ENCODE peak calls at places on chromosomes 1 and 21, in five cellular contexts. Q is mesenchymal stem cell, H is neuronal stem cell, U is H9, W is H1. J is an unnamed sample. For H3K4me1, the result is how much of the 10 kb centered on the place peaks cover.

GRCh38 chr1:51093566-51093965 is 8.5 kb upstream of the C1orf185 start:
- DNase-seq in W (no peak), H (no peak), U (no peak), Q (no peak), J (no peak)

GRCh38 chr1:220441211-220441610 is 86.7 kb upstream of the MARK1 start:
- DNase-seq in U (no peak), W (no peak), H (no peak), Q (no peak), J (no peak)

GRCh38 chr1:203559523-203559922 is 65.6 kb downstream of the OPTC start:
- DNase-seq in Q (peak), W (no peak), H (no peak), U (no peak), J (no peak)

GRCh38 chr1:204169871-204170270 is 3.7 kb upstream of the REN start:
- DNase-seq in Q (no peak), U (no peak), W (no peak), H (no peak), J (no peak)

GRCh38 chr1:66623812-66624211 is 89.9 kb downstream of the SGIP1 start:
- DNase-seq in U (no peak), W (no peak), Q (peak), H (no peak), J (no peak)

GRCh38 chr1:41509270-41509671 is 24.8 kb upstream of the EDN2 start:
- DNase-seq in U (no peak), Q (no peak), W (no peak), H (no peak), J (no peak)

GRCh38 chr1:204357551-204357950 is 2.2 kb downstream of the PLEKHA6 start:
- DNase-seq in W (no peak), Q (no peak), H (no peak), U (peak), J (no peak)

GRCh38 chr1:112502827-112503226 is 5.9 kb upstream of the WNT2B start:
- DNase-seq in W (no peak), H (no peak), U (no peak), Q (no peak), J (no peak)

GRCh38 chr1:224700915-224701531 is 84.9 kb downstream of the CNIH3 start:
- DNase-seq in H (peak), W (peak), U (peak), Q (peak), J (no peak)

GRCh38 chr1:10744654-10745238 is 51.7 kb downstream of the CASZ1 start:
- DNase-seq in Q (no peak), W (no peak), U (no peak), H (no peak), J (no peak)

GRCh38 chr1:31642366-31642765 is 2.3 kb downstream of the PEF1 start:
- DNase-seq in W (no peak), U (no peak), Q (no peak), H (no peak), J (no peak)

GRCh38 chr1:154943649-154944421 is 7.3 kb upstream of the PMVK start:
- DNase-seq in H (peak), Q (peak), U (peak), W (peak), J (no peak)

GRCh38 chr1:246705368-246705767 is 18.8 kb upstream of the SCCPDH start:
- DNase-seq in U (no peak), H (no peak), Q (peak), W (no peak), J (peak)

GRCh38 chr1:11823366-11824137 is 17.6 kb downstream of the CLCN6 start:
- DNase-seq in U (no peak), H (no peak), Q (no peak), W (no peak), J (no peak)
- H3K27ac ChIP-seq in U (no peak), H (no peak), Q (no peak), W (no peak), J (no peak)

DNA sequence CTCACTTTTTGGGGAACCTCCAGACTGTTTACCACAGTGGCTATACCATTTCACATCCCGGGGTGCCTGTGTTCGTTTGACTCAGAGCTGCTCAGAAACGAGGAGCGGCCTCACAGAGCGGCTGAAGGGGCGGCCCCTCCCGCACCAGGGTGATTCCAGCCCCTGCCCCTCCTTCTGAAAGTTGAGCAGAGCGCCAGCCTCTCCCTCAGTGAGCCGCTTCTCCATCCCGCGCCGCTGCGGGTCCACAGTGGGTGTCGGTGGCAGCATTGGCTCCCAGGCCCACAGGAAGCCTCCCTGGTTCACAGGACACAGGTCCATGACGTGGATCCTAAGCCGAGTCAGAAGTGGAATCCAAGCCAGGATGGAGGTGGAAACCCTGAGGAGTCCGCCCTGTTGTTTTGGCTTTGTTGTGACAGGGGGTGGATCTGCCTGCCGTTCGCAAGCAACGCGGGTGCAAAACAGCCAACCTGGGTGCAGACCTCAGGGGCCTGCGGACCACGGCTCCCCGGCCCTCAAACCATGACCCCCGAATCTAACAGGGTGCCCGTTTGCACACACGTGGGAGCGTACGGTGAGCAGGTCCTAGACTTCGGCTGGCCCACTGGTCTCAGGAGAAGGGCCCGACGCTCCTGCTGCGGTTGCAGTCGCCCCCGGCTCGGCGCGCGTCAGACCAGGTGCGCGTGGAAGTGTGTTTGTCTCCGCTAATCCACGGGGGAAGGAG is 186.8 kb upstream of the ARHGEF16 start:
- DNase-seq in U (no peak), W (no peak), Q (no peak), H (no peak), J (no peak)
- H2BK12ac ChIP-seq in U (no peak), W (peak), Q (no peak), H (no peak), J (no peak)

DNA sequence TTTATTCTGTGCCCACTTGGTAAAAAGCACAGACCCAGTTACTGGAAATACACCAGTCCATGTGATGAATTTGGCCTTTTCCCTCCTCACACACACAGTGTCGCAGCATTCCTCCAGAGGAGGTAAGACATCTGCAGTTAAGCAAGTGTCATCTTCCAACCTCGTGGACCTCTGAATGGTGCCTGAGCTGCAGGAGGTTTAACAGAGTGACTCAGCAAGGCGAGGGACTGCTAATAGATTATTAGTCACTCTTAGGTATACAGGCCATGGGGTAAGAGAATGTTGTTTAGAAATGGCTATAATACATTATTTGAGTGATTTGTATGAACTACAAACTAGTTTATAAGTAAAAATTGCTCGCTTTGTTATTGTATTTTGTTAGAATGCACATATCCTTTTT is 8.6 kb upstream of the LRRC8B start:
- DNase-seq in U (no peak), Q (peak), W (no peak), H (no peak), J (peak)
- H3K4me1 ChIP-seq in U (under half), Q (under half), W (under half), H (under half), J (under half)

DNA sequence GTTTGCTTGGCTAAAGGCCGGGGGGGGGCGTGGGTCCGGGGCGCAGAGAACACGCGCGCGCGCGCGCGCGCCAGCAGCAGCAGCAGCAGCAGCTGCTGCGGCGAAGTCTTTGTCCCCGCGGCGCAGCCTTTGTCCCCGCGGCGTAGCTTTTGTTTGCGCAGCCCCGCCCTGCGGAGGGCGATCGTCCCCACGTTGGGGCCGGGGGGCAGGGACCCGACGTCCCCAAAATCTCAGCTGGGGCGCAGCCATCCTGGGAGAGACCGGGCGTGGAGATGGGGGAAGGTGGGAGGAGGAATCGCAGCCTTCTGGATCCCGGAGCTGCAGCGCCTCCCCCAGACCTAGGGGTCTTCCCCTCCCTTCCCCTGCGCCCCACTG is 90.3 kb upstream of the VAMP3 start:
- DNase-seq in Q (no peak), U (peak), W (peak), H (no peak), J (no peak)
- H3K27ac ChIP-seq in Q (no peak), U (no peak), W (no peak), H (no peak), J (no peak)

GRCh38 chr1:93702102-93702827 is 20.6 kb upstream of the BCAR3 start:
- DNase-seq in U (peak), W (no peak), H (no peak), Q (no peak), J (no peak)
- H2BK12ac ChIP-seq in U (no peak), W (no peak), H (no peak), Q (peak), J (peak)

DNA sequence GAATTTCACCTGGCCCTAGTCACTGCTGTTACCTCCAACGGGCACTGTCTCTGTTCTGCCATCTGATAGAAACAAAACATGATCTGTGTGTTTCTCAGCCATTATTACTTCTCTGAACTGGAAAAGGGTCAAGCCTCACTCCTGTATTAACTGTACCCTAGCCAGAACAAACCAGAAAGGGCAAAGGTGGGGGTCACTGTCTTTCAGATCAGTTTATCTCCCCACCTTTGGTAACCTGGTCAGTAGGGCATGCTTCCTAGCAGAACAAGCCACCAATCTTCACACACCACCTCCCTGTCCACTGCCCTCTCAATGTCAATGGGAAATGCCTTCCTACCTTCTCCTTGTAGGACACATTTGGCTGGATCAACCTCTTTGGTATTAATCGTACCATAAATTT is 3.9 kb downstream of the TRIM45 start:
- DNase-seq in Q (no peak), H (no peak), W (no peak), U (no peak), J (peak)
- H3K4me1 ChIP-seq in Q (under half), H (under half), W (under half), U (under half), J (under half)

GRCh38 chr21:45029968-45030636 is 44.3 kb upstream of the ADARB1 start:
- DNase-seq in W (peak), H (peak), Q (no peak), U (no peak), J (no peak)
- H3K27ac ChIP-seq in W (no peak), H (no peak), Q (no peak), U (no peak), J (no peak)

DNA sequence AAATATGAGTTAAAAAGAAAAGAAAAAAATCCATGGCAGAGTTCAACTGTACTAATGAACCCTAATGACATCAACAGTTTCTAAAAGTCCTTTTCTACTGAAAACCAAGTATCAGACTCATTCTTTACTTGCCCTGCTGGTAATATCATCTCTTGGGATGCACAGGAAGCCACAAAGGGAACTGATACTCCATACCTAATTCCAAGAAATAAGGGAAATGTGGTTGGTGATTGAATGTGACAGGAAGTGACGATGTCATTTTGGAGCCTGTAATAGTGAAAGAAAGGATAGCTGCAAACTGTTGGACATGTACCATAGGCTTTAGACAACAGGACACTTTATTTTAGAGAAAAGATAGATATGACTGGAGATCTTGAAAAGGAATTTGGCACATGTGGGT is 98.7 kb upstream of the VAV3 start:
- DNase-seq in U (no peak), W (no peak), Q (no peak), H (no peak), J (no peak)
- H2BK12ac ChIP-seq in U (no peak), W (no peak), Q (no peak), H (no peak), J (no peak)